ENCODE peak calls at places on chromosomes 13 and 19, in seven cellular contexts. Z, N, R, V, G, S and B are unnamed samples.

GRCh38 chr13:65606622-65607021 is 1623.5 kb downstream of the PCDH9 start:
- DNase-seq in V (no peak), G (no peak), N (no peak), Z (no peak), S (no peak), R (no peak), B (no peak)

GRCh38 chr13:73945871-73946270 is 188.3 kb downstream of the KLF12 start:
- DNase-seq in V (no peak), G (peak; percentile 73), R (peak; percentile 71), S (peak; percentile 23), Z (no peak), N (peak; percentile 41), B (no peak)

GRCh38 chr13:98413796-98414195 is 163.1 kb downstream of the STK24 start:
- DNase-seq in N (no peak), R (no peak), Z (no peak), G (peak; percentile 33), V (no peak), S (peak; percentile 21), B (no peak)

GRCh38 chr13:38223093-38223492 is 126.6 kb upstream of the UFM1 start:
- DNase-seq in V (peak; percentile 11), N (no peak), G (peak; percentile 68), R (peak; percentile 66), Z (no peak), S (peak; percentile 72), B (no peak)

GRCh38 chr13:86085890-86086289 is 286.7 kb upstream of the SLITRK6 start:
- DNase-seq in N (no peak), R (no peak), Z (no peak), S (no peak), G (no peak), V (no peak), B (no peak)

GRCh38 chr13:42946927-42947326 is 45.1 kb downstream of the EPSTI1 start:
- DNase-seq in Z (no peak), V (peak; percentile 78), S (no peak), G (no peak), N (no peak), R (no peak), B (no peak)

GRCh38 chr13:20297181-20297580 is 65.1 kb upstream of the GJB6 start:
- DNase-seq in V (no peak), N (no peak), G (no peak), R (no peak), Z (no peak), S (no peak), B (no peak)

GRCh38 chr19:13208131-13208963 is 58.1 kb downstream of the IER2 start:
- DNase-seq in Z (no peak), S (no peak), V (peak; percentile 100), R (peak; percentile 38), G (no peak), N (no peak), B (peak; percentile 90)

GRCh38 chr19:47350599-47350998 is 1.5 kb downstream of the DHX34 start:
- DNase-seq in V (peak; percentile 25), Z (no peak), N (no peak), R (no peak), G (no peak), S (no peak), B (no peak)

GRCh38 chr19:47508721-47509120 is 6.1 kb downstream of the NAPA start:
- DNase-seq in V (no peak), G (no peak), Z (no peak), R (no peak), N (no peak), S (no peak), B (no peak)

GRCh38 chr19:8085606-8086464 is 33.3 kb downstream of the CCL25 start:
- DNase-seq in Z (peak; percentile 44), G (peak; percentile 8), S (no peak), N (no peak), R (peak; percentile 44), V (peak; percentile 76), B (no peak)

GRCh38 chr13:113616991-113617749 is 32.6 kb downstream of the TFDP1 start:
- DNase-seq in N (no peak), G (peak; percentile 72), R (peak; percentile 86), S (peak; percentile 69), V (peak; percentile 76), Z (peak; percentile 22), B (no peak)

GRCh38 chr19:55113570-55114039 is 3.8 kb downstream of the PPP1R12C start:
- DNase-seq in N (peak; percentile 70), Z (no peak), S (peak; percentile 91), V (peak; percentile 98), R (peak; percentile 82), G (peak; percentile 99), B (peak; percentile 60)
- H3K4me2 ChIP-seq in N (peak overlapping the region; percentile 47), Z (no peak overlapping the region), S (no peak overlapping the region), V (no peak overlapping the region), R (no peak overlapping the region), G (no peak overlapping the region), B (peak overlapping the region; percentile 96)

DNA sequence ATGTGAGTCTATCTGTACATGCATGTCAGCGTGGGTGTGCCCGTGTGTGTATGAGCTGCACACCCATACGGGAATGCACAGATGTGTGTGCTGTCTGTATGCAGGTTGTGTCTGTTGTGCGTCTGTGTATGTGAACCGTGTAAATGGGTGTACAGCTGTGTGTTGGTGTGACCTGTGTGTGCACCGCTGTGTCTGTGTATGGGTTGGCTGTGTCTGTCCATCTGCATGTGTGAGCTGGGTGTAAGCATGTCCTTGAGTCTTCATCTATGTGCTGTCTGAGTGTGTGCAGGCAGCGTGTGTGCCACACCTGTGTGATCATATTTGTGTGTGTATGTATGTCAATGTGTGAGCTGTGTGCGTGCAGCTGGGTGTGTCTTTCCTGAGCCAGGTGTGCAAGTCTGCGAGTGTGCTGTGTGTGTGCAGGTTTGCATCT is 1.6 kb downstream of the NOTCH3 start:
- DNase-seq in Z (no peak), R (no peak), N (no peak), G (no peak), V (no peak), S (no peak), B (no peak)
- H3K4me2 ChIP-seq in Z (peak overlapping the region; percentile 79), R (peak overlapping the region; percentile 95), N (peak overlapping the region; percentile 94), G (peak overlapping the region; percentile 8), V (peak overlapping the region; percentile 71), S (peak overlapping the region; percentile 88), B (no peak overlapping the region)

GRCh38 chr13:45882626-45883025 is 31.1 kb upstream of the SIAH3 start:
- DNase-seq in G (peak; percentile 83), V (no peak), R (peak; percentile 92), Z (no peak), S (peak; percentile 61), N (no peak), B (no peak)
- H3K4me2 ChIP-seq in G (no peak overlapping the region), V (no peak overlapping the region), R (peak overlapping the region; percentile 70), Z (no peak overlapping the region), S (no peak overlapping the region), N (no peak overlapping the region), B (no peak overlapping the region)

DNA sequence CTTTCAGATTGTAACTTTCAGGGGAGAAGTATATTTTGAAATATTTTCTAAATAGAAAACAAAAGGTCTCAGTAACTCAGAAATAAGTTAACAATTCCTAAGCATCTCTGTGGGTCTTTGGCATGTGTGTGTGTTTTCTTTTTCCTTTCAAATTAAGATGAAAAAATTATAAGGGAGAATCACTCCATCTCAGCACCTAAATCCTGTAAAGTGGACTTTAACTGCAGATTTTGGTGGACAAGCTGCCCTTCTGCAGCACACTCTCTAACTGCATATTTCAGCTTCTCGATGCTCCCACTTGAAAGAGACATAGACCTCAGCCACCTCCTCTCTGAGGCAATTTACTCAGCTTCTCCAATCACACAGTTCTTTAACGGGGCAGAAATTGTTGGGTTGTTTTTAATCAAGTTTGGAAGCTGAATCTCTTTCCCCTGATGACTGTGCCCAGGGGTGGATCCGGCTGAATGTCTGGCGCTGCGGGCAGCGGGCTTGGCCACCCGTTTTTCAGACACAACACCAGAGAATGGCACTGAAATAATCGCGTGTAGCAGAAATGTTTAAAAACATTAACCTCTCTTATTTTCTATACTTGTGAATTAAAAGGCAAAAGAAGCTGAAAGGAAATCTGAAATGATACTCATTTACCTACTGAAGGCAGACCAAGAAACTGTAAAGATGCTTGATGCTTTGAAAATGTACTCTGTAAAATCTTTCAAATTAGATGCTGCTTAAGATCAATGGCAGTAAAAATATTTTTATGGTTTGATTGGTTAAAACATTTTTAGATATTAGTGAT is 12.3 kb downstream of the ZIC2 start:
- DNase-seq in S (peak; percentile 31), V (peak; percentile 49), R (peak; percentile 17), N (no peak), Z (no peak), G (no peak), B (no peak)
- H3K4me2 ChIP-seq in S (peak overlapping the region; percentile 74), V (no peak overlapping the region), R (no peak overlapping the region), N (no peak overlapping the region), Z (peak overlapping the region; percentile 55), G (peak overlapping the region; percentile 4), B (no peak overlapping the region)

GRCh38 chr13:27631665-27632064 is 10.0 kb downstream of the POLR1D start:
- DNase-seq in V (no peak), S (no peak), N (no peak), Z (no peak), G (no peak), R (no peak), B (no peak)

GRCh38 chr13:27627377-27627776 is 5.7 kb downstream of the POLR1D start:
- DNase-seq in S (no peak), R (no peak), V (no peak), N (no peak), Z (no peak), G (no peak), B (no peak)

GRCh38 chr13:27631156-27631555 is 9.5 kb downstream of the POLR1D start:
- DNase-seq in N (no peak), S (no peak), R (no peak), G (no peak), V (no peak), Z (no peak), B (no peak)

GRCh38 chr13:27625839-27626238 is 4.1 kb downstream of the POLR1D start:
- DNase-seq in G (no peak), S (no peak), V (no peak), Z (no peak), N (no peak), R (no peak), B (no peak)

GRCh38 chr13:27628081-27628480 is 6.4 kb downstream of the POLR1D start:
- DNase-seq in N (no peak), G (no peak), Z (no peak), S (no peak), V (no peak), R (no peak), B (no peak)
- H3K4me2 ChIP-seq in N (no peak overlapping the region), G (no peak overlapping the region), Z (no peak overlapping the region), S (no peak overlapping the region), V (no peak overlapping the region), R (no peak overlapping the region), B (no peak overlapping the region)

GRCh38 chr19:1353144-1353543 is 30.6 kb upstream of the NDUFS7 start:
- DNase-seq in V (no peak), R (no peak), Z (no peak), N (no peak), G (no peak), S (no peak), B (no peak)
- H3K4me2 ChIP-seq in V (no peak overlapping the region), R (no peak overlapping the region), Z (no peak overlapping the region), N (no peak overlapping the region), G (no peak overlapping the region), S (no peak overlapping the region), B (no peak overlapping the region)